ENCODE peak calls at places on chromosomes 5 and 9, in four cellular contexts. G, P, K and H are unnamed samples.

GRCh38 chr5:98514106-98514665 is 259.3 kb upstream of the RGMB start:
- DNase-seq in K (no peak), P (no peak), G (no peak), H (no peak)

GRCh38 chr5:20128346-20128745 is 140.3 kb upstream of the CDH18 start:
- DNase-seq in G (no peak), K (no peak), P (no peak), H (no peak)

GRCh38 chr5:55868846-55869245 is 17.7 kb downstream of the IL31RA start:
- DNase-seq in P (no peak), G (no peak), K (peak; percentile 91), H (no peak)

GRCh38 chr5:134135091-134135655 is 20.7 kb downstream of the TCF7 start:
- DNase-seq in P (no peak), G (no peak), K (no peak), H (no peak)

GRCh38 chr9:21616082-21616778 is 134.1 kb upstream of the IFNE start:
- DNase-seq in P (no peak), K (peak; percentile 95), G (no peak), H (no peak)

GRCh38 chr5:177087707-177088005 is 941 bp downstream of the FGFR4 start:
- DNase-seq in G (no peak), K (no peak), P (no peak), H (no peak)

GRCh38 chr9:121929893-121930875 is 162.9 kb downstream of the TTLL11 start:
- DNase-seq in K (no peak), P (no peak), G (no peak), H (peak; percentile 34)

GRCh38 chr5:160421625-160422258 is at the start of gene PTTG1:
- DNase-seq in G (peak; percentile 81), K (peak; percentile 67), P (peak; percentile 88), H (peak; percentile 86)

GRCh38 chr9:127876764-127877562 is 512 bp downstream of the AK1 start:
- DNase-seq in G (no peak), P (no peak), K (no peak), H (no peak)

GRCh38 chr5:174504266-174504726 is 220.1 kb upstream of the MSX2 start:
- DNase-seq in G (no peak), K (no peak), P (no peak), H (no peak)

GRCh38 chr9:99127372-99128132 is 22.6 kb downstream of the TGFBR1 start:
- DNase-seq in G (no peak), P (no peak), K (no peak), H (no peak)

GRCh38 chr9:14309403-14309802 is 4.5 kb downstream of the NFIB start:
- DNase-seq in K (no peak), G (no peak), P (no peak), H (no peak)

GRCh38 chr9:89592963-89593775 is 11.6 kb upstream of the GADD45G start:
- DNase-seq in K (no peak), P (no peak), G (no peak), H (no peak)

GRCh38 chr9:92294297-92294676 is 790 bp upstream of the IARS1 start:
- DNase-seq in P (no peak), G (no peak), K (no peak), H (no peak)

GRCh38 chr9:706073-706472 is 135.4 kb upstream of the DMRT1 start:
- DNase-seq in G (no peak), K (no peak), P (no peak), H (no peak)

GRCh38 chr9:137828527-137829259 is 48.9 kb upstream of the CACNA1B start:
- DNase-seq in G (no peak), P (no peak), K (no peak), H (peak; percentile 47)

GRCh38 chr9:79240774-79241173 is 331.0 kb upstream of the TLE4 start:
- DNase-seq in G (no peak), K (no peak), P (no peak), H (no peak)

GRCh38 chr9:110337727-110338522 is at the start of gene TXNDC8:
- DNase-seq in K (no peak), P (no peak), G (no peak), H (no peak)

GRCh38 chr5:31854181-31854624 is 215.3 kb downstream of the PDZD2 start:
- DNase-seq in G (no peak), P (no peak), K (no peak), H (no peak)

GRCh38 chr5:106459541-106459940 is 1211.2 kb downstream of the EFNA5 start:
- DNase-seq in P (no peak), K (no peak), G (no peak), H (no peak)

GRCh38 chr5:57215629-57216195 is 41.9 kb downstream of the GPBP1 start:
- DNase-seq in K (no peak), P (no peak), G (no peak), H (no peak)

GRCh38 chr9:104232781-104233341 is 138.8 kb downstream of the SMC2 start:
- DNase-seq in P (no peak), K (no peak), G (no peak), H (no peak)

GRCh38 chr9:136289651-136290507 is 14.0 kb downstream of the CCDC187 start:
- DNase-seq in P (no peak), K (no peak), G (no peak), H (no peak)

GRCh38 chr5:41772071-41772470 is 98.2 kb downstream of the OXCT1 start:
- DNase-seq in P (no peak), K (no peak), G (no peak), H (no peak)

GRCh38 chr5:89308606-89309040 is 425.6 kb upstream of the MEF2C start:
- DNase-seq in G (no peak), P (peak; percentile 18), K (no peak), H (no peak)

GRCh38 chr5:129481161-129481560 is 21.1 kb downstream of the ADAMTS19 start:
- DNase-seq in G (no peak), P (no peak), K (no peak), H (no peak)

GRCh38 chr9:117156150-117156688 is 258.6 kb downstream of the ASTN2 start:
- DNase-seq in K (no peak), P (no peak), G (no peak), H (no peak)

GRCh38 chr5:73030995-73031394 is 75.2 kb downstream of the FCHO2 start:
- DNase-seq in K (peak; percentile 73), P (no peak), G (no peak), H (peak; percentile 17)

GRCh38 chr9:109179801-109180523 is 12.9 kb upstream of the FRRS1L start:
- DNase-seq in K (no peak), G (no peak), P (no peak), H (no peak)

GRCh38 chr9:93814561-93814960 is 140.6 kb downstream of the BARX1 start:
- DNase-seq in P (peak; percentile 6), K (no peak), G (no peak), H (no peak)

GRCh38 chr5:110512266-110512665 is 214.2 kb downstream of the TMEM232 start:
- DNase-seq in P (no peak), K (no peak), G (no peak), H (no peak)

GRCh38 chr5:126808619-126809018 is 31.7 kb downstream of the LMNB1 start:
- DNase-seq in G (no peak), K (no peak), P (peak; percentile 47), H (no peak)

GRCh38 chr9:37146372-37146771 is 26.0 kb downstream of the ZCCHC7 start:
- DNase-seq in K (no peak), P (peak; percentile 20), G (no peak), H (no peak)

GRCh38 chr9:18149457-18150011 is 324.4 kb upstream of the ADAMTSL1 start:
- DNase-seq in P (no peak), K (no peak), G (no peak), H (no peak)

GRCh38 chr5:103847060-103847459 is 284.5 kb upstream of the NUDT12 start:
- DNase-seq in G (no peak), K (no peak), P (no peak), H (no peak)

GRCh38 chr5:170184737-170185136 is 48.0 kb upstream of the C5orf58 start:
- DNase-seq in P (no peak), K (no peak), G (no peak), H (no peak)

GRCh38 chr9:73595036-73595545 is 443.4 kb downstream of the ANXA1 start:
- DNase-seq in K (no peak), G (no peak), P (no peak), H (no peak)
- TF ChIP-seq CTCF in K (no peak), G (no peak), P (no peak), H (no peak)

GRCh38 chr9:129080608-129081387 is at the start of gene DOLPP1:
- DNase-seq in G (peak; percentile 97), K (peak; percentile 93), P (peak; percentile 100), H (peak; percentile 99)
- TF ChIP-seq CTCF in G (no peak), K (no peak), P (no peak), H (no peak)

GRCh38 chr9:133454943-133455673 is 4.7 kb upstream of the CACFD1 start:
- DNase-seq in P (no peak), G (no peak), K (no peak), H (no peak)

GRCh38 chr9:133457748-133458147 is 2.0 kb upstream of the CACFD1 start:
- DNase-seq in K (no peak), G (no peak), P (no peak), H (no peak)

GRCh38 chr9:133455936-133456335 is 3.8 kb upstream of the CACFD1 start:
- DNase-seq in G (no peak), P (no peak), K (no peak), H (no peak)

GRCh38 chr9:133457233-133457632 is 2.5 kb upstream of the CACFD1 start:
- DNase-seq in P (no peak), G (no peak), K (no peak), H (no peak)

GRCh38 chr9:133456409-133456808 is 3.4 kb upstream of the CACFD1 start:
- DNase-seq in K (no peak), G (no peak), P (no peak), H (no peak)
- TF ChIP-seq CTCF in K (peak; percentile 11), G (no peak), P (peak; percentile 16), H (no peak)

GRCh38 chr9:96232539-96233241 is 69.3 kb downstream of the HSD17B3 start:
- DNase-seq in K (no peak), G (no peak), P (peak; percentile 65), H (no peak)

GRCh38 chr9:96232164-96232538 is 69.8 kb downstream of the HSD17B3 start:
- DNase-seq in K (no peak), P (no peak), G (no peak), H (no peak)

GRCh38 chr9:96230002-96230401 is 72.0 kb downstream of the HSD17B3 start:
- DNase-seq in K (no peak), P (no peak), G (no peak), H (no peak)
- TF ChIP-seq CTCF in K (no peak), P (no peak), G (no peak), H (no peak)

GRCh38 chr5:74386571-74387334 is 253.8 kb downstream of the ENC1 start:
- DNase-seq in G (no peak), P (no peak), K (peak; percentile 33), H (no peak)
- TF ChIP-seq CTCF in G (no peak), P (no peak), K (no peak), H (no peak)

GRCh38 chr9:123091459-123091858 is 58.0 kb downstream of the GPR21 start:
- DNase-seq in K (no peak), P (no peak), G (no peak), H (no peak)
- TF ChIP-seq CTCF in K (no peak), P (peak; percentile 26), G (no peak), H (no peak)

GRCh38 chr5:82620957-82621600 is 342.9 kb upstream of the RPS23 start:
- DNase-seq in G (no peak), K (no peak), P (no peak), H (no peak)
- TF ChIP-seq CTCF in G (no peak), K (no peak), P (no peak), H (no peak)